ENCODE peak calls at places on chromosomes 5 and 9, in eight cellular contexts. One of them, this sample, is unnamed.
A peak's percentile ranks its signal among the peaks of the same experiment; 100 is the strongest.

GRCh38 chr9:77595426-77596051 is 52.6 kb downstream of the GNA14 start:
- DNase-seq in bronchial epithelial cell: no peak
- DNase-seq in activated effector memory CD4-positive, alpha-beta T cell treated with anti-CD3 and anti-CD28 coated beads, Interleukin-2, amount 50 U/mL, for 16 hours: no peak
- DNase-seq in HFF-Myc: no peak
- DNase-seq in stimulated activated CD4-positive, alpha-beta T cell treated with anti-CD3 and anti-CD28 coated beads, Interleukin-12 subunit alpha, Interleukin-12 subunit beta, amount 100 ng/mL, for 24 hours: no peak
- DNase-seq in NCI-H1694: no peak
- DNase-seq in choroid plexus epithelial cell: peak; percentile 35
- DNase-seq in fibroblast of lung: no peak
- DNase-seq in this sample: no peak

GRCh38 chr9:16029056-16029615 is 476.3 kb downstream of the CCDC171 start:
- DNase-seq in fibroblast of lung: peak; percentile 60
- DNase-seq in activated effector memory CD4-positive, alpha-beta T cell treated with anti-CD3 and anti-CD28 coated beads, Interleukin-2, amount 50 U/mL, for 16 hours: no peak
- DNase-seq in bronchial epithelial cell: no peak
- DNase-seq in NCI-H1694: no peak
- DNase-seq in stimulated activated CD4-positive, alpha-beta T cell treated with anti-CD3 and anti-CD28 coated beads, Interleukin-12 subunit alpha, Interleukin-12 subunit beta, amount 100 ng/mL, for 24 hours: no peak
- DNase-seq in choroid plexus epithelial cell: peak; percentile 59
- DNase-seq in HFF-Myc: peak; percentile 96
- DNase-seq in this sample: peak; percentile 57

GRCh38 chr5:53323943-53324642 is 156.3 kb upstream of the FST start:
- DNase-seq in bronchial epithelial cell: peak; percentile 98
- DNase-seq in fibroblast of lung: no peak
- DNase-seq in HFF-Myc: no peak
- DNase-seq in NCI-H1694: no peak
- DNase-seq in choroid plexus epithelial cell: no peak
- DNase-seq in stimulated activated CD4-positive, alpha-beta T cell treated with anti-CD3 and anti-CD28 coated beads, Interleukin-12 subunit alpha, Interleukin-12 subunit beta, amount 100 ng/mL, for 24 hours: no peak
- DNase-seq in activated effector memory CD4-positive, alpha-beta T cell treated with anti-CD3 and anti-CD28 coated beads, Interleukin-2, amount 50 U/mL, for 16 hours: no peak
- DNase-seq in this sample: peak; percentile 71

GRCh38 chr5:158978061-158978745 is 121.5 kb downstream of the EBF1 start:
- DNase-seq in HFF-Myc: no peak
- DNase-seq in stimulated activated CD4-positive, alpha-beta T cell treated with anti-CD3 and anti-CD28 coated beads, Interleukin-12 subunit alpha, Interleukin-12 subunit beta, amount 100 ng/mL, for 24 hours: no peak
- DNase-seq in NCI-H1694: no peak
- DNase-seq in fibroblast of lung: peak; percentile 73
- DNase-seq in bronchial epithelial cell: no peak
- DNase-seq in activated effector memory CD4-positive, alpha-beta T cell treated with anti-CD3 and anti-CD28 coated beads, Interleukin-2, amount 50 U/mL, for 16 hours: no peak
- DNase-seq in choroid plexus epithelial cell: peak; percentile 66
- DNase-seq in this sample: peak; percentile 13

GRCh38 chr5:76849767-76850291 is at the start of gene S100Z:
- DNase-seq in HFF-Myc: no peak
- DNase-seq in stimulated activated CD4-positive, alpha-beta T cell treated with anti-CD3 and anti-CD28 coated beads, Interleukin-12 subunit alpha, Interleukin-12 subunit beta, amount 100 ng/mL, for 24 hours: peak; percentile 15
- DNase-seq in NCI-H1694: no peak
- DNase-seq in bronchial epithelial cell: no peak
- DNase-seq in activated effector memory CD4-positive, alpha-beta T cell treated with anti-CD3 and anti-CD28 coated beads, Interleukin-2, amount 50 U/mL, for 16 hours: peak; percentile 74
- DNase-seq in choroid plexus epithelial cell: peak; percentile 80
- DNase-seq in fibroblast of lung: no peak
- DNase-seq in this sample: no peak

GRCh38 chr9:110583237-110583636 is 3.7 kb upstream of the SVEP1 start:
- DNase-seq in bronchial epithelial cell: no peak
- DNase-seq in HFF-Myc: no peak
- DNase-seq in NCI-H1694: peak; percentile 12
- DNase-seq in choroid plexus epithelial cell: peak; percentile 77
- DNase-seq in activated effector memory CD4-positive, alpha-beta T cell treated with anti-CD3 and anti-CD28 coated beads, Interleukin-2, amount 50 U/mL, for 16 hours: no peak
- DNase-seq in fibroblast of lung: peak; percentile 63
- DNase-seq in stimulated activated CD4-positive, alpha-beta T cell treated with anti-CD3 and anti-CD28 coated beads, Interleukin-12 subunit alpha, Interleukin-12 subunit beta, amount 100 ng/mL, for 24 hours: no peak
- DNase-seq in this sample: peak; percentile 42

GRCh38 chr5:138339464-138339863 is 1.4 kb downstream of the FAM53C start:
- DNase-seq in choroid plexus epithelial cell: no peak
- DNase-seq in stimulated activated CD4-positive, alpha-beta T cell treated with anti-CD3 and anti-CD28 coated beads, Interleukin-12 subunit alpha, Interleukin-12 subunit beta, amount 100 ng/mL, for 24 hours: no peak
- DNase-seq in HFF-Myc: no peak
- DNase-seq in fibroblast of lung: no peak
- DNase-seq in NCI-H1694: no peak
- DNase-seq in activated effector memory CD4-positive, alpha-beta T cell treated with anti-CD3 and anti-CD28 coated beads, Interleukin-2, amount 50 U/mL, for 16 hours: no peak
- DNase-seq in bronchial epithelial cell: no peak
- DNase-seq in this sample: no peak

GRCh38 chr5:33166522-33166921 is 274.2 kb upstream of the TARS1 start:
- DNase-seq in NCI-H1694: no peak
- DNase-seq in choroid plexus epithelial cell: no peak
- DNase-seq in bronchial epithelial cell: no peak
- DNase-seq in HFF-Myc: no peak
- DNase-seq in activated effector memory CD4-positive, alpha-beta T cell treated with anti-CD3 and anti-CD28 coated beads, Interleukin-2, amount 50 U/mL, for 16 hours: no peak
- DNase-seq in stimulated activated CD4-positive, alpha-beta T cell treated with anti-CD3 and anti-CD28 coated beads, Interleukin-12 subunit alpha, Interleukin-12 subunit beta, amount 100 ng/mL, for 24 hours: no peak
- DNase-seq in fibroblast of lung: no peak
- DNase-seq in this sample: no peak

GRCh38 chr9:111798786-111799185 is 4.0 kb upstream of the SHOC1 start:
- DNase-seq in choroid plexus epithelial cell: peak; percentile 65
- DNase-seq in activated effector memory CD4-positive, alpha-beta T cell treated with anti-CD3 and anti-CD28 coated beads, Interleukin-2, amount 50 U/mL, for 16 hours: no peak
- DNase-seq in stimulated activated CD4-positive, alpha-beta T cell treated with anti-CD3 and anti-CD28 coated beads, Interleukin-12 subunit alpha, Interleukin-12 subunit beta, amount 100 ng/mL, for 24 hours: no peak
- DNase-seq in fibroblast of lung: peak; percentile 54
- DNase-seq in HFF-Myc: no peak
- DNase-seq in NCI-H1694: no peak
- DNase-seq in bronchial epithelial cell: peak; percentile 94
- DNase-seq in this sample: peak; percentile 42

GRCh38 chr5:154206291-154206690 is 15.8 kb downstream of the GALNT10 start:
- DNase-seq in activated effector memory CD4-positive, alpha-beta T cell treated with anti-CD3 and anti-CD28 coated beads, Interleukin-2, amount 50 U/mL, for 16 hours: no peak
- DNase-seq in choroid plexus epithelial cell: no peak
- DNase-seq in fibroblast of lung: no peak
- DNase-seq in NCI-H1694: no peak
- DNase-seq in HFF-Myc: no peak
- DNase-seq in stimulated activated CD4-positive, alpha-beta T cell treated with anti-CD3 and anti-CD28 coated beads, Interleukin-12 subunit alpha, Interleukin-12 subunit beta, amount 100 ng/mL, for 24 hours: no peak
- DNase-seq in bronchial epithelial cell: no peak
- DNase-seq in this sample: no peak

GRCh38 chr9:30348904-30349303 is 2035.5 kb upstream of the ACO1 start:
- DNase-seq in HFF-Myc: no peak
- DNase-seq in NCI-H1694: no peak
- DNase-seq in bronchial epithelial cell: no peak
- DNase-seq in activated effector memory CD4-positive, alpha-beta T cell treated with anti-CD3 and anti-CD28 coated beads, Interleukin-2, amount 50 U/mL, for 16 hours: no peak
- DNase-seq in stimulated activated CD4-positive, alpha-beta T cell treated with anti-CD3 and anti-CD28 coated beads, Interleukin-12 subunit alpha, Interleukin-12 subunit beta, amount 100 ng/mL, for 24 hours: no peak
- DNase-seq in choroid plexus epithelial cell: no peak
- DNase-seq in fibroblast of lung: no peak
- DNase-seq in this sample: no peak

GRCh38 chr9:95004452-95005275 is 278.2 kb downstream of the AOPEP start:
- DNase-seq in choroid plexus epithelial cell: no peak
- DNase-seq in fibroblast of lung: peak; percentile 20
- DNase-seq in HFF-Myc: no peak
- DNase-seq in activated effector memory CD4-positive, alpha-beta T cell treated with anti-CD3 and anti-CD28 coated beads, Interleukin-2, amount 50 U/mL, for 16 hours: peak; percentile 72
- DNase-seq in NCI-H1694: no peak
- DNase-seq in bronchial epithelial cell: no peak
- DNase-seq in stimulated activated CD4-positive, alpha-beta T cell treated with anti-CD3 and anti-CD28 coated beads, Interleukin-12 subunit alpha, Interleukin-12 subunit beta, amount 100 ng/mL, for 24 hours: peak; percentile 16
- DNase-seq in this sample: peak; percentile 36

GRCh38 chr9:69165581-69165980 is 8.5 kb upstream of the TJP2 start:
- DNase-seq in HFF-Myc: no peak
- DNase-seq in fibroblast of lung: no peak
- DNase-seq in NCI-H1694: no peak
- DNase-seq in stimulated activated CD4-positive, alpha-beta T cell treated with anti-CD3 and anti-CD28 coated beads, Interleukin-12 subunit alpha, Interleukin-12 subunit beta, amount 100 ng/mL, for 24 hours: no peak
- DNase-seq in activated effector memory CD4-positive, alpha-beta T cell treated with anti-CD3 and anti-CD28 coated beads, Interleukin-2, amount 50 U/mL, for 16 hours: no peak
- DNase-seq in choroid plexus epithelial cell: no peak
- DNase-seq in bronchial epithelial cell: no peak
- DNase-seq in this sample: no peak

GRCh38 chr5:18068851-18069250 is 434.6 kb downstream of the TAF11L14 start:
- DNase-seq in NCI-H1694: no peak
- DNase-seq in stimulated activated CD4-positive, alpha-beta T cell treated with anti-CD3 and anti-CD28 coated beads, Interleukin-12 subunit alpha, Interleukin-12 subunit beta, amount 100 ng/mL, for 24 hours: no peak
- DNase-seq in activated effector memory CD4-positive, alpha-beta T cell treated with anti-CD3 and anti-CD28 coated beads, Interleukin-2, amount 50 U/mL, for 16 hours: no peak
- DNase-seq in HFF-Myc: no peak
- DNase-seq in choroid plexus epithelial cell: no peak
- DNase-seq in fibroblast of lung: no peak
- DNase-seq in bronchial epithelial cell: no peak
- DNase-seq in this sample: no peak